ENCODE peak calls at places on chromosomes 3 and 15, in ten cellular contexts. P is ovary, Z is H54, M is A549, U is lower leg skin, N is spleen, I is IMR-90, H is Peyer's patch, Q is vagina, T is heart left ventricle. D is an unnamed sample.

GRCh38 chr3:29456901-29457300 is 176.0 kb downstream of the RBMS3 start:
- DNase-seq in Z (no peak), M (no peak), U (no peak), H (no peak), Q (no peak), I (no peak), T (no peak), N (no peak), P (no peak), D (no peak)

GRCh38 chr3:115518100-115518852 is 105.0 kb upstream of the GAP43 start:
- DNase-seq in H (no peak), N (no peak), P (no peak), T (peak), I (peak), U (peak), M (peak), Z (peak), Q (no peak), D (no peak)

GRCh38 chr15:52439470-52439869 is 89.2 kb downstream of the MYO5A start:
- DNase-seq in T (no peak), H (no peak), Q (no peak), I (no peak), U (no peak), N (no peak), M (no peak), P (no peak), Z (no peak), D (no peak)

GRCh38 chr15:97598353-97598798 is 362.1 kb upstream of the ARRDC4 start:
- DNase-seq in M (no peak), P (no peak), U (no peak), I (no peak), T (no peak), Z (no peak), N (no peak), Q (no peak), H (no peak), D (no peak)

GRCh38 chr15:70526221-70526973 is 237.0 kb downstream of the UACA start:
- DNase-seq in P (no peak), Z (peak), I (peak), T (no peak), N (peak), M (peak), H (peak), Q (peak), U (peak), D (no peak)

GRCh38 chr15:90178468-90179435 is 22.4 kb upstream of the SEMA4B start:
- DNase-seq in M (no peak), Q (no peak), P (no peak), U (no peak), Z (no peak), H (no peak), I (no peak), N (peak), T (no peak), D (no peak)

GRCh38 chr3:22098000-22098399 is 347.0 kb upstream of the ZNF385D start:
- DNase-seq in T (no peak), M (no peak), N (no peak), H (no peak), P (no peak), Q (no peak), U (no peak), Z (no peak), I (no peak), D (no peak)

GRCh38 chr3:30667250-30667585 is 60.8 kb downstream of the TGFBR2 start:
- DNase-seq in N (no peak), H (no peak), M (no peak), T (no peak), Q (no peak), P (no peak), U (no peak), Z (no peak), I (no peak), D (no peak)

GRCh38 chr15:36601952-36602351 is 22.5 kb downstream of the CDIN1 start:
- DNase-seq in I (no peak), P (no peak), H (no peak), T (peak), Z (no peak), Q (no peak), N (no peak), M (no peak), U (no peak), D (no peak)

GRCh38 chr15:72790302-72790955 is 6.9 kb upstream of the ADPGK start:
- DNase-seq in M (no peak), H (no peak), P (no peak), Q (no peak), T (no peak), I (peak), U (no peak), Z (no peak), N (no peak), D (no peak)

GRCh38 chr3:140863481-140864084 is 78.1 kb upstream of the SLC25A36 start:
- DNase-seq in H (peak), Z (peak), P (peak), M (peak), Q (no peak), N (no peak), T (no peak), I (peak), U (peak), D (no peak)

GRCh38 chr15:66735909-66736305 is 33.9 kb downstream of the SMAD6 start:
- DNase-seq in U (no peak), H (no peak), N (no peak), Z (no peak), I (no peak), M (no peak), T (no peak), P (no peak), Q (no peak), D (no peak)

GRCh38 chr3:170703121-170703588 is 117.3 kb upstream of the SLC7A14 start:
- DNase-seq in I (peak), Z (peak), U (no peak), P (no peak), M (no peak), H (no peak), Q (no peak), N (no peak), T (no peak), D (no peak)

GRCh38 chr15:74808073-74808839 is 4.4 kb upstream of the LMAN1L start:
- DNase-seq in P (no peak), Z (no peak), T (peak), M (no peak), I (peak), Q (no peak), N (no peak), U (no peak), H (peak), D (no peak)

GRCh38 chr3:1616715-1617114 is 482.0 kb upstream of the CNTN4 start:
- DNase-seq in Q (no peak), M (no peak), Z (no peak), N (no peak), T (no peak), I (no peak), H (no peak), P (no peak), U (no peak), D (no peak)

GRCh38 chr3:62955126-62955525 is 79.9 kb upstream of the CADPS start:
- DNase-seq in Q (no peak), U (no peak), P (no peak), Z (no peak), M (no peak), N (no peak), I (no peak), H (no peak), T (no peak), D (no peak)

GRCh38 chr3:115212615-115213014 is 65.5 kb upstream of the ZBTB20 start:
- DNase-seq in T (no peak), U (no peak), Q (no peak), M (no peak), P (no peak), H (no peak), I (no peak), N (no peak), Z (no peak), D (no peak)

GRCh38 chr3:87298111-87298718 is 21.8 kb upstream of the POU1F1 start:
- DNase-seq in U (no peak), H (no peak), T (no peak), I (peak), Z (no peak), M (peak), Q (no peak), P (no peak), N (no peak), D (no peak)

GRCh38 chr15:76973362-76973743 is 21.6 kb upstream of the PSTPIP1 start:
- DNase-seq in P (no peak), H (peak), M (peak), Z (peak), U (no peak), I (peak), T (peak), Q (no peak), N (no peak), D (no peak)

GRCh38 chr3:59783468-59783988 is 733.7 kb upstream of the CFAP20DC start:
- DNase-seq in T (no peak), H (no peak), Z (no peak), P (no peak), M (no peak), I (no peak), U (no peak), Q (no peak), N (no peak), D (no peak)

GRCh38 chr3:33430571-33430970 is 9.6 kb downstream of the UBP1 start:
- DNase-seq in U (no peak), Z (no peak), I (no peak), H (no peak), N (no peak), M (no peak), P (no peak), Q (no peak), T (no peak), D (no peak)

GRCh38 chr15:40160689-40161688 is at the start of gene BUB1B:
- DNase-seq in N (peak), P (peak), H (peak), Z (peak), I (peak), U (peak), Q (no peak), T (peak), M (peak), D (peak)
- TF ChIP-seq POLR2A in N (no peak), P (no peak), H (no peak), Z (peak), I (no peak), U (no peak), Q (no peak), T (no peak), M (peak), D (peak)

GRCh38 chr15:42138968-42139386 is 17.5 kb downstream of the PLA2G4F start:
- DNase-seq in N (peak), Z (no peak), U (no peak), T (no peak), Q (no peak), I (no peak), M (no peak), P (no peak), H (peak), D (no peak)
- TF ChIP-seq POLR2A in N (no peak), Z (no peak), U (no peak), T (no peak), Q (no peak), I (no peak), M (no peak), P (no peak), H (no peak), D (no peak)

GRCh38 chr15:94769089-94769488 is 537.7 kb downstream of the MCTP2 start:
- DNase-seq in P (no peak), U (no peak), M (no peak), Z (no peak), T (no peak), H (no peak), Q (no peak), I (no peak), N (no peak), D (no peak)
- TF ChIP-seq POLR2A in P (no peak), U (no peak), M (no peak), Z (no peak), T (no peak), H (no peak), Q (no peak), I (no peak), N (no peak), D (no peak)

GRCh38 chr3:107024481-107025153 is 352.6 kb upstream of the CCDC54 start:
- DNase-seq in Q (no peak), U (no peak), T (no peak), H (no peak), M (no peak), P (no peak), I (no peak), Z (no peak), N (no peak), D (no peak)
- TF ChIP-seq POLR2A in Q (no peak), U (no peak), T (no peak), H (no peak), M (no peak), P (no peak), I (no peak), Z (no peak), N (no peak), D (no peak)

D was measured in GM12892.